ENCODE peak calls at places on chromosomes 2 and 18, in four cellular contexts. One of them, this sample, is unnamed.
A peak's percentile ranks its signal among the peaks of the same experiment; 100 is the strongest.

GRCh38 chr18:12076424-12077140 is 17.1 kb upstream of the ANKRD62 start:
- DNase-seq in GM13976: peak; percentile 55
- DNase-seq in RKO: peak; percentile 16
- DNase-seq in HepG2: no peak
- DNase-seq in this sample: peak; percentile 19

GRCh38 chr2:241686322-241686648 is 330 bp downstream of the DTYMK start:
- DNase-seq in GM13976: no peak
- DNase-seq in RKO: no peak
- DNase-seq in HepG2: no peak
- DNase-seq in this sample: no peak

GRCh38 chr18:79737426-79737825 is 57.8 kb downstream of the CTDP1 start:
- DNase-seq in GM13976: no peak
- DNase-seq in RKO: no peak
- DNase-seq in HepG2: no peak
- DNase-seq in this sample: no peak

GRCh38 chr2:133421516-133422324 is 146.5 kb downstream of the NCKAP5 start:
- DNase-seq in GM13976: no peak
- DNase-seq in RKO: no peak
- DNase-seq in HepG2: peak; percentile 35
- DNase-seq in this sample: peak; percentile 45

GRCh38 chr2:139684286-139684860 is 904.2 kb upstream of the NXPH2 start:
- DNase-seq in GM13976: no peak
- DNase-seq in RKO: no peak
- DNase-seq in HepG2: no peak
- DNase-seq in this sample: no peak

GRCh38 chr2:48452108-48452507 is 77.8 kb upstream of the STON1 start:
- DNase-seq in GM13976: no peak
- DNase-seq in RKO: no peak
- DNase-seq in HepG2: no peak
- DNase-seq in this sample: no peak

GRCh38 chr18:63098014-63098981 is 221.3 kb downstream of the BCL2 start:
- DNase-seq in GM13976: peak; percentile 70
- DNase-seq in RKO: no peak
- DNase-seq in HepG2: no peak
- DNase-seq in this sample: no peak

GRCh38 chr18:22703883-22704626 is 229.1 kb upstream of the RBBP8 start:
- DNase-seq in GM13976: peak; percentile 75
- DNase-seq in RKO: peak; percentile 60
- DNase-seq in HepG2: peak; percentile 48
- DNase-seq in this sample: no peak